ENCODE peak calls at places on chromosomes 11 and 22, in four cellular contexts. E is CD8-positive, alpha-beta memory T cell; D is gastrocnemius medialis; Z is AG09309. S is an unnamed sample.

GRCh38 chr11:72085836-72086475 is 5.3 kb downstream of the LRRC51 start:
- DNase-seq in Z (no peak), E (no peak), D (no peak), S (no peak)

GRCh38 chr11:88318017-88318416 is 19.5 kb downstream of the CTSC start:
- DNase-seq in Z (no peak), E (no peak), D (no peak), S (no peak)

GRCh38 chr11:22703040-22703439 is 36.6 kb downstream of the GAS2 start:
- DNase-seq in D (no peak), E (no peak), Z (no peak), S (no peak)

GRCh38 chr22:17896552-17896951 is 122.3 kb upstream of the BID start:
- DNase-seq in Z (no peak), D (peak; percentile 87), E (no peak), S (no peak)

GRCh38 chr11:55719608-55720160 is 53.6 kb upstream of the OR5D13 start:
- DNase-seq in D (no peak), E (no peak), Z (no peak), S (no peak)

GRCh38 chr22:30121988-30122387 is 41.7 kb downstream of the HORMAD2 start:
- DNase-seq in E (no peak), Z (no peak), D (no peak), S (no peak)

GRCh38 chr11:34481307-34481706 is 32.3 kb downstream of the ELF5 start:
- DNase-seq in D (no peak), Z (no peak), E (no peak), S (no peak)

GRCh38 chr22:41478891-41479521 is 10.1 kb downstream of the ACO2 start:
- DNase-seq in Z (no peak), E (no peak), D (peak; percentile 87), S (peak; percentile 39)

GRCh38 chr11:87031433-87032170 is 6.1 kb upstream of the TMEM135 start:
- DNase-seq in D (no peak), Z (no peak), E (no peak), S (no peak)

GRCh38 chr11:92707173-92707619 is 262.3 kb upstream of the MTNR1B start:
- DNase-seq in E (no peak), D (no peak), Z (no peak), S (no peak)

GRCh38 chr22:48398181-48398905 is 1429.3 kb downstream of the BRD1 start:
- DNase-seq in D (no peak), E (no peak), Z (no peak), S (no peak)

GRCh38 chr11:4983851-4984250 is 10.8 kb upstream of the OR51L1 start:
- DNase-seq in Z (no peak), D (no peak), E (no peak), S (no peak)

GRCh38 chr11:35335226-35335625 is 84.1 kb downstream of the SLC1A2 start:
- DNase-seq in D (peak; percentile 16), E (no peak), Z (no peak), S (no peak)

GRCh38 chr11:17683378-17684161 is 35.8 kb upstream of the MYOD1 start:
- DNase-seq in D (peak; percentile 58), E (no peak), Z (no peak), S (no peak)

GRCh38 chr22:30279389-30279788 is 9.9 kb downstream of the CASTOR1 start:
- DNase-seq in Z (no peak), E (no peak), D (peak; percentile 39), S (no peak)

GRCh38 chr22:20388200-20388599 is 5.8 kb upstream of the ZNF74 start:
- DNase-seq in E (no peak), D (no peak), Z (no peak), S (no peak)

GRCh38 chr22:34847072-34847471 is 218.9 kb upstream of the ISX start:
- DNase-seq in Z (no peak), D (no peak), E (no peak), S (no peak)

GRCh38 chr22:20292673-20293232 is 24.6 kb upstream of the RTN4R start:
- DNase-seq in Z (no peak), E (no peak), D (no peak), S (no peak)

GRCh38 chr11:64643927-64644326 is 52.9 kb downstream of the SLC22A12 start:
- DNase-seq in Z (no peak), D (no peak), E (no peak), S (no peak)

GRCh38 chr11:64642876-64643257 is 51.8 kb downstream of the SLC22A12 start:
- DNase-seq in E (no peak), Z (no peak), D (no peak), S (no peak)

GRCh38 chr11:64642418-64642735 is 51.4 kb downstream of the SLC22A12 start:
- DNase-seq in E (no peak), Z (no peak), D (no peak), S (no peak)

GRCh38 chr11:64644348-64645242 is 53.6 kb downstream of the SLC22A12 start:
- DNase-seq in Z (no peak), E (no peak), D (no peak), S (no peak)

DNA sequence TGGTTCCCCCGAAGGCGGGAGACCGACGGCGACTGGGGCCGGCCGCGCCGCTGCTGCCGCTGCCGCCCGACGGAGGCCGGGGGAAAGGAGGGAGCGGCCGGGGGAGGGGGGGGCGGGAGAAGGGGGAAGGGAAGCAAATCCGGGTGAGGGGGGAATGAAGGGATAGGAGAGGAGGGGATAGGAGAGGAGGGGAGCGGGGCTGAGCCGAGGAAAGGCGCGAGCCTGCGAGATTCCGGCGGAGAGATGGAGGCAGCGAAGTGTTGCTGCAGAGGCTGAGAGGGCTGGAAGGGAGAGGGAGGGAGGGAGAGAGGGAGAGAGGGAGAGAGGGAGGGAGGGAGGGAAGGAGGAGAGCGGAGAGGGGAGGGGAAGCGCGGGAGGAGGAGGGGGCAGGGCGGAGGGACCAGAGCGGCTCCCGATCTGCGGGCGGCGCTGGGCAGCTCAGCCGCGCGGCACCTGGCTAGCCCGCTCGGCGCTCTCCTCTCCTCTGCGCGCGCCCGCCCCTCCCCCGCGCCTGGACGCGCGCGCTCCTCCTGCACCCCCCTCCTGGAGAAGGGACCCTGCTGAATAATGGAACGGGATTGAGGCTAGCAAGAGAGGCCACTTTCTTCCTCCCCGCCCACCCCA is 52.4 kb downstream of the SLC22A12 start:
- DNase-seq in D (no peak), Z (no peak), E (no peak), S (no peak)
- H3K4me3 ChIP-seq in D (peak overlapping the region; percentile 31), Z (no peak overlapping the region), E (no peak overlapping the region), S (no peak overlapping the region)

DNA sequence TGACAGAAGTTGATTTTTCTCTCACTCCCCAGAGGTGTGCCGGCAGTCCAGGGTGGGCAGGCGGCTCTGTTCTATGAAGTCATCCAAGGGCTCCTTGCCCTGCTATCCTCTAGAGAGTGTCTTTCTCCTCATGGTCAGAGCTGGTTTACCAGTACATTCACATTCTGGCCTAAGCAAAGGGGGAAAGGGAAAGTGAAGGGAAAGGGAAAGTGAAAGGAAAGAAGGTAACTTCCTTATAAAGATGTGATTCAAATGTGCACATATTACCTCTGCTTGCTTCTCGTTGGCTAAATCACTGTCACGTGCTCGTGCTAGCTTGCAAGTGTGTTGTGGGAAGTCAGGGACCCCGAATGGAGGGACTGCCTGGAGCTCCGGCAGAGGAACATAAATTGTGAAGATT is 2.9 kb upstream of the HTATIP2 start:
- DNase-seq in Z (no peak), D (no peak), E (peak; percentile 36), S (peak; percentile 30)
- H3K4me3 ChIP-seq in Z (no peak overlapping the region), D (no peak overlapping the region), E (peak overlapping the region; percentile 0), S (no peak overlapping the region)

GRCh38 chr11:38191101-38191500 is 1593.1 kb upstream of the RAG2 start:
- DNase-seq in E (no peak), D (no peak), Z (no peak), S (no peak)
- H3K4me3 ChIP-seq in E (no peak overlapping the region), D (no peak overlapping the region), Z (no peak overlapping the region), S (no peak overlapping the region)

GRCh38 chr11:113643701-113644100 is 62.4 kb downstream of the TMPRSS5 start:
- DNase-seq in E (no peak), D (no peak), Z (no peak), S (no peak)

GRCh38 chr11:113647856-113648255 is 58.3 kb downstream of the TMPRSS5 start:
- DNase-seq in D (no peak), Z (no peak), E (no peak), S (no peak)

GRCh38 chr11:113644605-113645004 is 61.5 kb downstream of the TMPRSS5 start:
- DNase-seq in E (no peak), Z (no peak), D (no peak), S (no peak)

GRCh38 chr11:113647108-113647507 is 59.0 kb downstream of the TMPRSS5 start:
- DNase-seq in D (no peak), Z (no peak), E (no peak), S (no peak)

GRCh38 chr11:113645593-113646349 is 60.3 kb downstream of the TMPRSS5 start:
- DNase-seq in E (no peak), D (no peak), Z (no peak), S (no peak)
- H3K4me3 ChIP-seq in E (no peak overlapping the region), D (no peak overlapping the region), Z (no peak overlapping the region), S (no peak overlapping the region)

GRCh38 chr11:120254788-120255518 is 15.0 kb downstream of the POU2F3 start:
- DNase-seq in D (no peak), E (no peak), Z (no peak), S (no peak)
- H3K4me3 ChIP-seq in D (no peak overlapping the region), E (no peak overlapping the region), Z (no peak overlapping the region), S (no peak overlapping the region)

GRCh38 chr11:119320593-119321524 is 3.9 kb upstream of the MCAM start:
- DNase-seq in Z (no peak), E (peak; percentile 47), D (no peak), S (peak; percentile 90)
- H3K4me3 ChIP-seq in Z (peak overlapping the region; percentile 37), E (peak overlapping the region; percentile 74), D (peak overlapping the region; percentile 50), S (peak overlapping the region; percentile 66)

GRCh38 chr11:70859180-70859579 is 393.2 kb downstream of the SHANK2 start:
- DNase-seq in Z (no peak), E (no peak), D (no peak), S (no peak)

GRCh38 chr11:70862093-70862492 is 390.3 kb downstream of the SHANK2 start:
- DNase-seq in D (no peak), E (no peak), Z (no peak), S (no peak)

GRCh38 chr11:70863186-70863585 is 389.2 kb downstream of the SHANK2 start:
- DNase-seq in Z (no peak), E (no peak), D (no peak), S (no peak)

GRCh38 chr11:70861534-70861933 is 390.8 kb downstream of the SHANK2 start:
- DNase-seq in D (no peak), Z (no peak), E (no peak), S (no peak)

GRCh38 chr11:70860855-70861254 is 391.5 kb downstream of the SHANK2 start:
- DNase-seq in Z (no peak), D (no peak), E (no peak), S (no peak)
- H3K4me3 ChIP-seq in Z (no peak overlapping the region), D (no peak overlapping the region), E (no peak overlapping the region), S (no peak overlapping the region)

DNA sequence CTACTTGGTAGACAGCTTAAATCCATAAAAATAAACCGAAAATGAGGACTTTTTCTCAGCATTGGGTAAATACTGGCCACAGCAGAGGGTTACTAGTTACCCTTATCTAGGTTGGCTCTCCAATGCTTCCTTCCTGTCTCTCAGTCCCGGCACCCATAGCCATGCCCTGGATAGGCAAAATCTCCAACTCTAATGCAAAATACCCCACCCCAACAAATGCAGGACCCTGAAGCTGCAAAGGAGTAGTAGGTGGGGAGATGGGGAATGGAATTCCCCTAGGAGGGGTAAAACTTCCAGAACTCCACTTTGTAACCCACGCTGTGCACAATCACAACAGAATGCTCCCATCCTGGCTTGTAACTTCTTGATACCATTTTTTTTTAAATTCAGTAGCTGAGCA is 2.9 kb downstream of the PAX6 start:
- DNase-seq in E (no peak), D (no peak), Z (no peak), S (no peak)
- H3K4me3 ChIP-seq in E (no peak overlapping the region), D (no peak overlapping the region), Z (no peak overlapping the region), S (no peak overlapping the region)